ENCODE peak calls at places on chromosomes 11 and 22, in six cellular contexts. I, P, L, A, D and N are unnamed samples.

GRCh38 chr11:116605543-116605942 is 167.2 kb downstream of the BUD13 start:
- DNase-seq in P (peak), D (peak), I (peak), L (no peak), A (peak), N (no peak)

GRCh38 chr11:125416993-125417935 is 78.8 kb downstream of the FEZ1 start:
- DNase-seq in P (no peak), D (no peak), L (no peak), A (no peak), I (no peak), N (no peak)

GRCh38 chr22:31870890-31871289 is 73.4 kb upstream of the YWHAH start:
- DNase-seq in I (peak), L (no peak), D (no peak), P (peak), A (peak), N (no peak)

GRCh38 chr22:32444068-32444467 is 20.2 kb downstream of the BPIFC start:
- DNase-seq in P (no peak), A (peak), D (no peak), I (peak), L (no peak), N (no peak)

GRCh38 chr11:132772712-132773545 is 759.4 kb downstream of the OPCML start:
- DNase-seq in I (no peak), A (no peak), L (no peak), D (no peak), P (no peak), N (no peak)

GRCh38 chr11:63567044-63567840 is 4.1 kb upstream of the PLAAT2 start:
- DNase-seq in L (no peak), D (peak), I (peak), P (peak), A (peak), N (no peak)

GRCh38 chr22:32665676-32666075 is 135.8 kb upstream of the TIMP3 start:
- DNase-seq in L (no peak), P (no peak), I (no peak), A (peak), D (no peak), N (no peak)

GRCh38 chr11:32176223-32176811 is 85.4 kb downstream of the RCN1 start:
- DNase-seq in P (peak), I (peak), D (peak), L (peak), A (peak), N (no peak)

GRCh38 chr11:131928992-131929391 is 558.6 kb downstream of the NTM start:
- DNase-seq in I (no peak), A (no peak), L (peak), D (no peak), P (no peak), N (no peak)

GRCh38 chr22:43878831-43879550 is 12.8 kb downstream of the PNPLA5 start:
- DNase-seq in A (no peak), I (no peak), D (peak), L (no peak), P (no peak), N (peak)

GRCh38 chr11:72352859-72353551 is 81.3 kb downstream of the CLPB start:
- DNase-seq in D (no peak), I (no peak), P (peak), A (peak), L (no peak), N (no peak)

GRCh38 chr22:46735747-46736608 is 2.1 kb downstream of the CERK start:
- DNase-seq in L (no peak), D (no peak), P (no peak), A (no peak), I (no peak), N (no peak)

GRCh38 chr22:42608481-42609361 is 6.0 kb downstream of the POLDIP3 start:
- DNase-seq in D (no peak), P (peak), L (no peak), I (no peak), A (peak), N (no peak)

GRCh38 chr11:87180743-87181142 is 143.0 kb downstream of the TMEM135 start:
- DNase-seq in P (peak), A (peak), L (no peak), D (no peak), I (no peak), N (no peak)

GRCh38 chr11:111733655-111734088 is 32.5 kb downstream of the PPP2R1B start:
- DNase-seq in A (no peak), L (no peak), P (peak), D (peak), I (no peak), N (no peak)

GRCh38 chr22:37427128-37427710 is at the start of gene ELFN2:
- DNase-seq in D (no peak), P (peak), L (no peak), A (no peak), I (no peak), N (no peak)

GRCh38 chr11:28107331-28107725 is 628 bp downstream of the KIF18A start:
- DNase-seq in L (no peak), I (no peak), D (no peak), A (peak), P (no peak), N (no peak)

GRCh38 chr11:47507868-47508594 is 44.9 kb downstream of the CELF1 start:
- DNase-seq in P (no peak), I (no peak), D (no peak), A (no peak), L (no peak), N (no peak)
- TF ChIP-seq CTCF in P (no peak), I (no peak), D (no peak), A (no peak), L (no peak), N (no peak)

GRCh38 chr11:62449451-62449851 is 30.6 kb downstream of the SCGB1A1 start:
- DNase-seq in D (no peak), L (no peak), P (no peak), A (no peak), I (peak), N (no peak)
- TF ChIP-seq CTCF in D (no peak), L (no peak), P (no peak), A (no peak), I (no peak), N (no peak)

DNA sequence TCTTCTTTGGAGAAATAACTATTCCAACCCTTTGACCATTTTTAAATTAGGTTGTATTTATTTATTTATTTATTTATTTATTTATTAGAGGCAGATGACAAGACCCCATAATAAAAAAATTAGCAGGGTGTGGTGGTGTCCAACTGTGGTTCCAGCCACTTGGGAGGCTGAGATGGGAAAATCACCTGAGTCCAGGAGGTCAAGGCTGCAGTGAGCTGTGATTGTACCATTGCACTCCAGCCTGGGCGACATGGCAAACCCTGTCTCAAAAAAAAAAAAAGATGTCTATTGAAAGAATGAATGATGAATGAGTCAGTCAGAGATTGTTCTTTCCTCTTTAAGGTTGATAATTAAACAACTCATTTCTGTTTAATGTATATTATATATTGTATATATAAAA is 129.6 kb downstream of the WNT11 start:
- DNase-seq in I (no peak), A (no peak), P (no peak), L (no peak), D (no peak), N (no peak)
- TF ChIP-seq CTCF in I (no peak), A (no peak), P (no peak), L (no peak), D (no peak), N (no peak)

DNA sequence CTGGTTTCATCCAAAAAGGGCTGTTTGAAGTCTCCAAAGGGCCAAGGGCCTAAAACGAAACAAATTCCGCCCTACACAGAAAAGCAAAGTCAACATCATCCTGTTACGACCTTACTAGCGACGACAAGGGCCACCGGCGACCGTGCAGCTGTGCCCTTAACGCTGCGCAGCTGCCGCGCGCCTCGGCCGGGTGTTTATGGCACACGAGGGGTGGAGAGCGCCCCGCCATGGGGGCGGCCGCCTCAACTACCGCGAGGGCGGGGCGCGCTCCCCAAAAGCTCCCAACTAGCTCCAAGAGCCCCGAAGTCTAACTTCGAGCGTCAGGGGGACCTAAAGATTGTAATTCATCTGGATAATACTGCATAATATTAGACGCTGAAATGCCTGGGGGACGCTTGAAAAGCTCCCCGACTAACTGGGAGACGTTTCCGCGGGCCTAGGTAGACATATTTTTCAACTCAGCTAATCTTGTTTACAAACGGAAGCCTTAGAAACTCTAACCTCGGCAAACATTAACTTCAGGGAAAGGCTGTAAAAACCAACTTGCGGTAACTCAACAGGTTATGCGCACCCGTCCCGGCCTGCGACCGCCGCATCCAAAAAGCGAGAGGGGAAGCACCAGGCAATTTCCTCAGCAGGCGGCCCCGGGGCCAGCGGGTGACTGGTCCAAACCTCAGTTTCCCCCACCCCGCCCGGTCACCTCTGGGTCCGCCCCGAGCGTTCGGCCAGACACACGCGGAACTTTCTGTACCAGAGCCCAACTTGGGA is 688 bp downstream of the TMEM123 start:
- DNase-seq in I (peak), P (peak), D (peak), L (peak), A (peak), N (no peak)
- TF ChIP-seq CTCF in I (no peak), P (no peak), D (no peak), L (no peak), A (peak), N (peak)

GRCh38 chr11:61157743-61158142 is 3.5 kb downstream of the VPS37C start:
- DNase-seq in A (no peak), L (no peak), D (no peak), I (no peak), P (no peak), N (no peak)
- TF ChIP-seq CTCF in A (no peak), L (no peak), D (no peak), I (no peak), P (no peak), N (no peak)

DNA sequence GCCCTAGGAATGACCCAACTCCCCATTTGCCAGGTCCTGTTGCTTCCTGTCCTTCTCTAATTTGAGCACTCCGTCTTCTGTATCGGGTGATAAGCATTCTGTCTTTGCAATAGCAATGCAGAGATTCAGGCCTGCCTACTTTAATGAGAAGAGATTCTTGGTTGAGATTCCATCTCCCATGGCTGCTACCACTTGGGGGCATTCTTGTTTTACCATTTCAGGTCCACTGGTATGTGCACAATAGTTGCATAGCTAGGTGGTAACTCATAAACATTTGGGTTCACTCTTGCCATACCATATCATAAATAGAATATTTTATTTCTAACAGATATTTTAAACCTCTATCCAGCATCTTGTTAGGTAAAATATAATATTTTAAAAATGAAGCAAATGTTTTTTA is 34.4 kb upstream of the CALCB start:
- DNase-seq in A (peak), P (no peak), D (no peak), I (no peak), L (no peak), N (no peak)
- TF ChIP-seq CTCF in A (peak), P (peak), D (no peak), I (no peak), L (no peak), N (peak)